ENCODE peak calls at places on chromosome 15, in seven cellular contexts. X, Z, N, K, F, I and P are unnamed samples.
A peak's percentile ranks its signal among the peaks of the same experiment; 100 is the strongest.

GRCh38 chr15:75232826-75233503 is 25.2 kb upstream of the GOLGA6C start:
- DNase-seq in X (no peak), Z (no peak), N (no peak), K (no peak), F (no peak), I (no peak), P (no peak)

GRCh38 chr15:90362936-90363212 is 10.8 kb downstream of the ZNF774 start:
- DNase-seq in X (no peak), Z (no peak), N (no peak), K (no peak), F (no peak), I (no peak), P (no peak)

GRCh38 chr15:78810377-78811123 is 714 bp downstream of the ADAMTS7 start:
- DNase-seq in X (no peak), Z (peak; percentile 36), N (no peak), K (peak; percentile 85), F (no peak), I (no peak), P (no peak)

GRCh38 chr15:47523669-47524068 is 193.6 kb upstream of the SEMA6D start:
- DNase-seq in X (no peak), Z (no peak), N (no peak), K (no peak), F (no peak), I (no peak), P (no peak)

GRCh38 chr15:74657846-74658245 is 38.0 kb downstream of the EDC3 start:
- DNase-seq in X (no peak), Z (peak; percentile 24), N (no peak), K (no peak), F (no peak), I (no peak), P (no peak)

GRCh38 chr15:77527164-77527778 is 105.4 kb downstream of the LINGO1 start:
- DNase-seq in X (no peak), Z (peak; percentile 44), N (peak; percentile 70), K (peak; percentile 55), F (no peak), I (no peak), P (no peak)

GRCh38 chr15:88800026-88800425 is 3.2 kb upstream of the ACAN start:
- DNase-seq in X (no peak), Z (no peak), N (no peak), K (no peak), F (no peak), I (no peak), P (peak; percentile 15)

GRCh38 chr15:88018865-88019626 is 237.5 kb downstream of the NTRK3 start:
- DNase-seq in X (no peak), Z (no peak), N (no peak), K (no peak), F (no peak), I (no peak), P (no peak)

GRCh38 chr15:90557147-90557546 is 27.4 kb downstream of the CRTC3 start:
- DNase-seq in X (no peak), Z (no peak), N (no peak), K (peak; percentile 32), F (no peak), I (no peak), P (no peak)

GRCh38 chr15:92693922-92694331 is 38.4 kb upstream of the FAM174B start:
- DNase-seq in X (no peak), Z (peak; percentile 37), N (peak; percentile 50), K (peak; percentile 55), F (peak; percentile 34), I (no peak), P (no peak)

GRCh38 chr15:58355352-58355964 is 76.3 kb upstream of the LIPC start:
- DNase-seq in X (no peak), Z (no peak), N (no peak), K (no peak), F (no peak), I (no peak), P (no peak)

GRCh38 chr15:45112592-45113379 is 1.2 kb downstream of the DUOX2 start:
- DNase-seq in X (no peak), Z (no peak), N (no peak), K (peak; percentile 73), F (no peak), I (no peak), P (no peak)

GRCh38 chr15:60583946-60584345 is 105.0 kb upstream of the ICE2 start:
- DNase-seq in X (no peak), Z (no peak), N (peak; percentile 62), K (no peak), F (no peak), I (no peak), P (no peak)

GRCh38 chr15:79430901-79431635 is 1.1 kb upstream of the MINAR1 start:
- DNase-seq in X (no peak), Z (no peak), N (no peak), K (no peak), F (no peak), I (no peak), P (no peak)

GRCh38 chr15:86830304-86830703 is 750.6 kb downstream of the AGBL1 start:
- DNase-seq in X (no peak), Z (no peak), N (no peak), K (no peak), F (no peak), I (no peak), P (no peak)

GRCh38 chr15:78291698-78292097 is 7.7 kb downstream of the SKIC8 start:
- DNase-seq in X (no peak), Z (no peak), N (no peak), K (no peak), F (no peak), I (no peak), P (no peak)

GRCh38 chr15:22891426-22892210 is 53.2 kb downstream of the NIPA2 start:
- DNase-seq in X (no peak), Z (no peak), N (no peak), K (no peak), F (no peak), I (no peak), P (no peak)

GRCh38 chr15:73872370-73872769 is 994 bp upstream of the TBC1D21 start:
- DNase-seq in X (no peak), Z (no peak), N (no peak), K (no peak), F (no peak), I (no peak), P (no peak)

GRCh38 chr15:44536298-44536961 is 517 bp upstream of the EIF3J start:
- DNase-seq in X (peak; percentile 76), Z (peak; percentile 84), N (peak; percentile 77), K (peak; percentile 92), F (peak; percentile 64), I (no peak), P (peak; percentile 69)

GRCh38 chr15:62569460-62570404 is 404.6 kb upstream of the C2CD4B start:
- DNase-seq in X (no peak), Z (no peak), N (peak; percentile 97), K (peak; percentile 25), F (no peak), I (no peak), P (no peak)
- TF ChIP-seq SIN3A in X (no peak), Z (no peak), N (no peak), K (no peak), F (no peak), I (no peak), P (no peak)

GRCh38 chr15:36882487-36883108 is 217.8 kb downstream of the MEIS2 start:
- DNase-seq in X (no peak), Z (no peak), N (no peak), K (no peak), F (no peak), I (no peak), P (no peak)
- TF ChIP-seq POLR2AphosphoS5 in X (no peak), Z (no peak), N (no peak), K (no peak), F (no peak), I (no peak), P (no peak)

DNA sequence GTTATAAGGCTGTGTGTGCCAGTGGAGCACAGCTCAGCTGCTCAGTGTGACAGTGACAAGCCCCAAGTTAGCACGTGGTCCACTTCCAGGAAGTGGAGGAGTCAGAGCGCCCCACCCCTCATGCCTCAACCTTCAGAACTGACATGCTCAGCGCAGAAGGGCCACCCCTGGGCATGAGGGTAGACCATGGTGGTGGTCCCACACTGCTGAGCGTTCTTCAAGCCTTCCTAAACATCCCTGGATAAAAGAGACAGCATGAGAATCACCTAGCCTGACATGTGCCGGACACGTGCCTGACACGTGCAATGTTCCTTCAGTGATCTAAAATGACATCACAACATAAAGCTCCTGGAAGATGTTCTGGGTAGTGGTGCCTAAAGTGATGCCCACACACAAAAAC is 16.8 kb downstream of the ATP10A start:
- DNase-seq in X (no peak), Z (no peak), N (no peak), K (no peak), F (no peak), I (no peak), P (no peak)
- TF ChIP-seq SIN3A in X (no peak), Z (no peak), N (no peak), K (no peak), F (no peak), I (no peak), P (no peak)

GRCh38 chr15:55289011-55289572 is 521 bp downstream of the RAB27A start:
- DNase-seq in X (no peak), Z (no peak), N (peak; percentile 21), K (no peak), F (no peak), I (no peak), P (no peak)
- TF ChIP-seq POLR2AphosphoS5 in X (no peak), Z (no peak), N (no peak), K (no peak), F (no peak), I (no peak), P (no peak)

GRCh38 chr15:67070150-67070549 is 4.7 kb downstream of the SMAD3 start:
- DNase-seq in X (no peak), Z (no peak), N (no peak), K (no peak), F (no peak), I (no peak), P (no peak)

GRCh38 chr15:67068724-67069400 is 3.5 kb downstream of the SMAD3 start:
- DNase-seq in X (no peak), Z (no peak), N (no peak), K (no peak), F (no peak), I (no peak), P (no peak)

GRCh38 chr15:67072951-67073350 is 7.5 kb downstream of the SMAD3 start:
- DNase-seq in X (no peak), Z (no peak), N (no peak), K (no peak), F (no peak), I (no peak), P (no peak)

GRCh38 chr15:67072442-67072841 is 7.0 kb downstream of the SMAD3 start:
- DNase-seq in X (no peak), Z (no peak), N (no peak), K (no peak), F (no peak), I (no peak), P (no peak)

GRCh38 chr15:67070892-67071664 is 5.7 kb downstream of the SMAD3 start:
- DNase-seq in X (no peak), Z (no peak), N (no peak), K (no peak), F (no peak), I (no peak), P (no peak)
- TF ChIP-seq SIN3A in X (no peak), Z (no peak), N (no peak), K (no peak), F (no peak), I (no peak), P (no peak)

GRCh38 chr15:66573719-66574641 is 8.2 kb upstream of the LCTL start:
- DNase-seq in X (no peak), Z (no peak), N (no peak), K (no peak), F (no peak), I (no peak), P (no peak)
- TF ChIP-seq POLR2AphosphoS5 in X (no peak), Z (no peak), N (no peak), K (no peak), F (no peak), I (no peak), P (no peak)

GRCh38 chr15:57118013-57118799 is 199.8 kb downstream of the TCF12 start:
- DNase-seq in X (no peak), Z (no peak), N (peak; percentile 27), K (no peak), F (peak; percentile 2), I (no peak), P (peak; percentile 4)
- TF ChIP-seq SIN3A in X (no peak), Z (no peak), N (no peak), K (no peak), F (no peak), I (no peak), P (no peak)